ENCODE peak calls at places on chromosomes 11 and 22, in nine cellular contexts. N, Y, U, F, V, Q, J, R and D are unnamed samples.
A peak's percentile ranks its signal among the peaks of the same experiment; 100 is the strongest.

GRCh38 chr11:11758603-11759196 is 83.1 kb upstream of the USP47 start:
- DNase-seq in N (no peak), Y (no peak), U (no peak), F (no peak), V (no peak), Q (no peak), J (no peak), R (no peak), D (no peak)

GRCh38 chr11:61805146-61805545 is 11.7 kb downstream of the FADS1 start:
- DNase-seq in N (no peak), Y (no peak), U (no peak), F (no peak), V (no peak), Q (no peak), J (no peak), R (no peak), D (no peak)

GRCh38 chr11:80532633-80533232 is 1091.9 kb upstream of the TENM4 start:
- DNase-seq in N (no peak), Y (no peak), U (no peak), F (peak; percentile 48), V (no peak), Q (no peak), J (no peak), R (no peak), D (no peak)

GRCh38 chr22:22372063-22372462 is 127.5 kb downstream of the VPREB1 start:
- DNase-seq in N (no peak), Y (no peak), U (no peak), F (no peak), V (no peak), Q (no peak), J (no peak), R (no peak), D (no peak)

GRCh38 chr22:50548046-50548912 is 2.6 kb downstream of the KLHDC7B start:
- DNase-seq in N (no peak), Y (no peak), U (no peak), F (no peak), V (no peak), Q (no peak), J (no peak), R (no peak), D (no peak)

GRCh38 chr22:32775957-32776356 is 25.5 kb upstream of the TIMP3 start:
- DNase-seq in N (no peak), Y (no peak), U (no peak), F (no peak), V (no peak), Q (no peak), J (no peak), R (no peak), D (no peak)

GRCh38 chr22:35995772-35996171 is 32.9 kb downstream of the RBFOX2 start:
- DNase-seq in N (no peak), Y (peak; percentile 74), U (peak; percentile 20), F (peak; percentile 95), V (no peak), Q (no peak), J (no peak), R (no peak), D (peak; percentile 84)

GRCh38 chr11:67267188-67268035 is 1.1 kb downstream of the GRK2 start:
- DNase-seq in N (no peak), Y (peak; percentile 33), U (no peak), F (peak; percentile 75), V (no peak), Q (no peak), J (no peak), R (no peak), D (peak; percentile 65)

GRCh38 chr11:100902454-100903141 is 215.5 kb downstream of the ARHGAP42 start:
- DNase-seq in N (no peak), Y (no peak), U (no peak), F (no peak), V (no peak), Q (no peak), J (no peak), R (no peak), D (no peak)

GRCh38 chr11:107561688-107562087 is 3.8 kb downstream of the ALKBH8 start:
- DNase-seq in N (no peak), Y (no peak), U (no peak), F (no peak), V (no peak), Q (no peak), J (no peak), R (no peak), D (no peak)

GRCh38 chr11:26842458-26842841 is 120.6 kb upstream of the SLC5A12 start:
- DNase-seq in N (no peak), Y (no peak), U (no peak), F (peak; percentile 63), V (no peak), Q (no peak), J (no peak), R (no peak), D (no peak)

GRCh38 chr11:1821562-1821961 is 13.2 kb upstream of the SYT8 start:
- DNase-seq in N (no peak), Y (no peak), U (no peak), F (no peak), V (no peak), Q (no peak), J (no peak), R (no peak), D (no peak)